ENCODE peak calls at places on chromosomes 3 and 15, in seven cellular contexts. W is IMR-90; I is GM12865; A is GM13977; P is activated CD8-positive, alpha-beta memory T cell treated with anti-CD3 and anti-CD28 coated beads, Interleukin-2, amount 50 U/mL, for 4 hours; O is NCI-H82; V is naive thymus-derived CD8-positive, alpha-beta T cell. N is an unnamed sample.

GRCh38 chr3:182384182-182384581 is 409.1 kb upstream of the ATP11B start:
- DNase-seq in W (no peak), I (no peak), A (no peak), P (no peak), O (no peak), V (no peak), N (no peak)

GRCh38 chr3:14345496-14346150 is 56.8 kb upstream of the SLC6A6 start:
- DNase-seq in W (peak), I (no peak), A (no peak), P (no peak), O (no peak), V (no peak), N (no peak)

GRCh38 chr3:111694471-111694870 is 99.3 kb upstream of the ZBED2 start:
- DNase-seq in W (no peak), I (no peak), A (no peak), P (no peak), O (no peak), V (no peak), N (no peak)

GRCh38 chr3:130699765-130700164 is 46.9 kb downstream of the PIK3R4 start:
- DNase-seq in W (peak), I (peak), A (peak), P (no peak), O (peak), V (peak), N (peak)

GRCh38 chr3:42513521-42513920 is 11.1 kb downstream of the VIPR1 start:
- DNase-seq in W (no peak), I (no peak), A (no peak), P (no peak), O (no peak), V (no peak), N (no peak)

GRCh38 chr3:149042766-149043386 is 43.5 kb downstream of the HLTF start:
- DNase-seq in W (peak), I (peak), A (peak), P (no peak), O (no peak), V (no peak), N (peak)

GRCh38 chr3:9622438-9622837 is 26.9 kb upstream of the MTMR14 start:
- DNase-seq in W (no peak), I (no peak), A (no peak), P (no peak), O (peak), V (no peak), N (peak)

GRCh38 chr3:194632983-194633348 is 253 bp downstream of the TMEM44 start:
- DNase-seq in W (no peak), I (no peak), A (no peak), P (no peak), O (peak), V (peak), N (peak)

GRCh38 chr15:87827126-87827525 is 429.4 kb downstream of the NTRK3 start:
- DNase-seq in W (peak), I (no peak), A (no peak), P (no peak), O (no peak), V (no peak), N (no peak)

GRCh38 chr15:51191766-51192165 is 97.1 kb upstream of the TNFAIP8L3 start:
- DNase-seq in W (no peak), I (no peak), A (no peak), P (no peak), O (no peak), V (no peak), N (no peak)

GRCh38 chr3:39491014-39491413 is 23.5 kb downstream of the MOBP start:
- DNase-seq in W (no peak), I (no peak), A (no peak), P (no peak), O (no peak), V (no peak), N (no peak)

GRCh38 chr15:96052572-96053038 is 277.9 kb upstream of the NR2F2 start:
- DNase-seq in W (no peak), I (no peak), A (no peak), P (no peak), O (no peak), V (no peak), N (no peak)

GRCh38 chr3:133935843-133936825 is 40.5 kb upstream of the RAB6B start:
- DNase-seq in W (no peak), I (no peak), A (no peak), P (no peak), O (no peak), V (no peak), N (no peak)

GRCh38 chr15:65041787-65042186 is 3.4 kb upstream of the SLC51B start:
- DNase-seq in W (no peak), I (no peak), A (no peak), P (no peak), O (no peak), V (no peak), N (no peak)

GRCh38 chr3:100331660-100332059 is 2.9 kb upstream of the NIT2 start:
- DNase-seq in W (no peak), I (no peak), A (no peak), P (no peak), O (no peak), V (no peak), N (no peak)

GRCh38 chr15:42151736-42152135 is 4.7 kb downstream of the PLA2G4F start:
- DNase-seq in W (no peak), I (no peak), A (no peak), P (no peak), O (peak), V (no peak), N (no peak)

GRCh38 chr3:167913218-167913902 is 177.8 kb downstream of the SERPINI1 start:
- DNase-seq in W (peak), I (peak), A (no peak), P (no peak), O (peak), V (no peak), N (no peak)

GRCh38 chr3:33385423-33385822 is 54.8 kb downstream of the UBP1 start:
- DNase-seq in W (peak), I (no peak), A (no peak), P (peak), O (no peak), V (peak), N (no peak)

N was measured in NCI-H146.